ENCODE peak calls at places on chromosomes 2 and 18, in seven cellular contexts. C is lower lobe of right lung, Z is cardiac muscle cell, P is GM12878, S is K562, J is aorta, K is pancreas. Y is an unnamed sample. For H3K36me3, the result is how much of the 10 kb centered on the place peaks cover.

GRCh38 chr18:43805646-43806194 is 528.4 kb upstream of the SYT4 start:
- DNase-seq in C (peak), Z (peak), P (no peak), S (no peak), J (no peak), K (no peak), Y (no peak)

GRCh38 chr2:101520246-101520645 is 45.3 kb upstream of the RFX8 start:
- DNase-seq in C (no peak), Z (no peak), P (no peak), S (no peak), J (no peak), K (no peak), Y (no peak)

GRCh38 chr2:109702250-109702985 is 88.3 kb downstream of the SOWAHC start:
- DNase-seq in C (no peak), Z (no peak), P (no peak), S (no peak), J (no peak), K (no peak), Y (no peak)

GRCh38 chr18:74496508-74497307 is 545 bp downstream of the CNDP2 start:
- DNase-seq in C (peak), Z (peak), P (no peak), S (peak), J (peak), K (peak), Y (no peak)

GRCh38 chr18:32803571-32803970 is 30.7 kb upstream of the KLHL14 start:
- DNase-seq in C (no peak), Z (no peak), P (peak), S (no peak), J (no peak), K (no peak), Y (peak)

GRCh38 chr2:172438741-172439508 is 11.5 kb downstream of the ITGA6 start:
- DNase-seq in C (no peak), Z (no peak), P (no peak), S (no peak), J (no peak), K (no peak), Y (no peak)

GRCh38 chr2:72755647-72756423 is 70.0 kb downstream of the EXOC6B start:
- DNase-seq in C (no peak), Z (peak), P (no peak), S (no peak), J (no peak), K (no peak), Y (no peak)

GRCh38 chr2:191693151-191693550 is 15.2 kb downstream of the NABP1 start:
- DNase-seq in C (no peak), Z (no peak), P (no peak), S (no peak), J (no peak), K (no peak), Y (no peak)

GRCh38 chr18:42360716-42361115 is 405.7 kb downstream of the PIK3C3 start:
- DNase-seq in C (no peak), Z (no peak), P (no peak), S (no peak), J (no peak), K (no peak), Y (no peak)

GRCh38 chr2:30078521-30078920 is 68.3 kb upstream of the YPEL5 start:
- DNase-seq in C (no peak), Z (no peak), P (no peak), S (no peak), J (no peak), K (no peak), Y (no peak)

GRCh38 chr2:215728504-215729065 is 284.8 kb downstream of the MREG start:
- DNase-seq in C (peak), Z (no peak), P (peak), S (peak), J (no peak), K (no peak), Y (peak)

GRCh38 chr2:135773319-135773718 is 31.7 kb downstream of the UBXN4 start:
- DNase-seq in C (no peak), Z (no peak), P (no peak), S (no peak), J (no peak), K (no peak), Y (no peak)

GRCh38 chr18:24875286-24875685 is 414.8 kb downstream of the HRH4 start:
- DNase-seq in C (no peak), Z (no peak), P (no peak), S (no peak), J (no peak), K (no peak), Y (no peak)

GRCh38 chr2:222862068-222862914 is 1.5 kb downstream of the ACSL3 start:
- DNase-seq in C (no peak), Z (peak), P (no peak), S (peak), J (no peak), K (no peak), Y (no peak)

GRCh38 chr2:182391443-182391842 is 35.4 kb downstream of the PDE1A start:
- DNase-seq in C (no peak), Z (no peak), P (no peak), S (no peak), J (no peak), K (no peak), Y (no peak)

GRCh38 chr2:8435608-8436007 is 246.2 kb upstream of the ID2 start:
- DNase-seq in C (no peak), Z (no peak), P (no peak), S (no peak), J (no peak), K (no peak), Y (no peak)

GRCh38 chr2:8623576-8623957 is 58.3 kb upstream of the ID2 start:
- DNase-seq in C (peak), Z (no peak), P (no peak), S (no peak), J (no peak), K (no peak), Y (no peak)

GRCh38 chr18:74489631-74490030 is 6.5 kb upstream of the CNDP2 start:
- DNase-seq in C (no peak), Z (no peak), P (no peak), S (no peak), J (no peak), K (no peak), Y (no peak)

GRCh38 chr2:28613181-28613580 is 117.3 kb downstream of the PLB1 start:
- DNase-seq in C (no peak), Z (no peak), P (no peak), S (no peak), J (no peak), K (no peak), Y (no peak)

GRCh38 chr18:78739843-78740677 is 239.6 kb upstream of the SALL3 start:
- DNase-seq in C (no peak), Z (no peak), P (no peak), S (no peak), J (peak), K (no peak), Y (no peak)

GRCh38 chr18:36158261-36158867 is 28.7 kb downstream of the ELP2 start:
- DNase-seq in C (no peak), Z (no peak), P (no peak), S (no peak), J (no peak), K (no peak), Y (no peak)

GRCh38 chr2:176669398-176670174 is 400.3 kb downstream of the MTX2 start:
- DNase-seq in C (no peak), Z (peak), P (peak), S (no peak), J (no peak), K (no peak), Y (peak)

GRCh38 chr2:215511454-215512346 is 75.8 kb upstream of the FN1 start:
- DNase-seq in C (no peak), Z (no peak), P (no peak), S (no peak), J (no peak), K (no peak), Y (no peak)

GRCh38 chr2:62908145-62908544 is 142.5 kb upstream of the OTX1 start:
- DNase-seq in C (no peak), Z (no peak), P (no peak), S (no peak), J (no peak), K (no peak), Y (no peak)

GRCh38 chr2:37645363-37645762 is 26.1 kb downstream of the CDC42EP3 start:
- DNase-seq in C (peak), Z (no peak), P (no peak), S (no peak), J (no peak), K (no peak), Y (no peak)

GRCh38 chr2:10433948-10434884 is 13.9 kb downstream of the ODC1 start:
- DNase-seq in C (no peak), Z (no peak), P (no peak), S (peak), J (no peak), K (peak), Y (no peak)

GRCh38 chr2:181554511-181554910 is 97.3 kb downstream of the ITGA4 start:
- DNase-seq in C (no peak), Z (no peak), P (no peak), S (no peak), J (no peak), K (no peak), Y (no peak)

GRCh38 chr18:63832470-63832869 is 55.0 kb upstream of the SERPINB2 start:
- DNase-seq in C (no peak), Z (no peak), P (no peak), S (no peak), J (no peak), K (no peak), Y (peak)

GRCh38 chr2:7567646-7568045 is 650.4 kb downstream of the RNF144A start:
- DNase-seq in C (no peak), Z (peak), P (peak), S (no peak), J (no peak), K (no peak), Y (peak)

GRCh38 chr2:158664987-158665386 is 130.1 kb upstream of the DAPL1 start:
- DNase-seq in C (no peak), Z (no peak), P (no peak), S (no peak), J (no peak), K (no peak), Y (no peak)
- H3K36me3 ChIP-seq in C (half or more), Z (under half), P (under half), S (half or more), J (under half), K (under half), Y (under half)

DNA sequence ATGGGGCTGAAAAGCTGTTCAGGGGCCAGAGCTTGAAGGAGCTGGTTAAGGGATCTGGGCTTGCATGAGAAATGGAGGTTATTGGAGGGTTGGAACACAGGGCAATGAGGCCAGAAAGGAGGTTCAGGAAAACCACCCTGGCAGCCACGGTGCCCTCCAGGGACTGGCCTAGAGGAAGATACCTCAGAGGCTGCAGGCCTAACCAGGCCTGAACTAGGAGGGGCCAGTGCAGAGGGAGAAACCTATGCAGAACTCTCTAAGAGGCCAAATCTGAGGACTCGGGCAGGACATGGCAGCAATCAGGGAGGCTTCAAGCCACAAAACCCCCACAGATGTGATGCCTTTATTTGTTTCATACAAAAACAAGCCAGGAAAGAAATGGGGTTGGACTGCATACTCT is 66.8 kb downstream of the BIN1 start:
- DNase-seq in C (no peak), Z (no peak), P (no peak), S (no peak), J (peak), K (no peak), Y (no peak)
- H3K4me3 ChIP-seq in C (no peak), Z (no peak), P (no peak), S (no peak), J (no peak), K (no peak), Y (no peak)

GRCh38 chr2:240578488-240578887 is 8.0 kb upstream of the CAPN10 start:
- DNase-seq in C (no peak), Z (no peak), P (no peak), S (no peak), J (no peak), K (peak), Y (no peak)
- H3K36me3 ChIP-seq in C (under half), Z (under half), P (under half), S (under half), J (under half), K (under half), Y (under half)

GRCh38 chr2:144333144-144333555 is 186.8 kb downstream of the ZEB2 start:
- DNase-seq in C (no peak), Z (no peak), P (no peak), S (no peak), J (no peak), K (no peak), Y (no peak)
- H3K4me3 ChIP-seq in C (peak), Z (no peak), P (peak), S (peak), J (peak), K (no peak), Y (peak)

Y was measured in GM06990.